ENCODE peak calls at places on chromosome 11, in five cellular contexts. G, N, V, A and U are unnamed samples.

GRCh38 chr11:66417000-66417399 is 3.8 kb upstream of the NPAS4 start:
- DNase-seq in G (no peak), N (no peak), V (no peak), A (no peak), U (no peak)

GRCh38 chr11:121090145-121090721 is 10.8 kb upstream of the TECTA start:
- DNase-seq in G (no peak), N (no peak), V (no peak), A (no peak), U (no peak)

GRCh38 chr11:123034587-123034986 is 27.3 kb downstream of the HSPA8 start:
- DNase-seq in G (no peak), N (no peak), V (no peak), A (no peak), U (no peak)

GRCh38 chr11:87156970-87157369 is 119.2 kb downstream of the TMEM135 start:
- DNase-seq in G (no peak), N (no peak), V (no peak), A (no peak), U (no peak)

GRCh38 chr11:60040109-60040508 is at the start of gene OOSP2:
- DNase-seq in G (no peak), N (no peak), V (no peak), A (no peak), U (no peak)

GRCh38 chr11:57704932-57705331 is 7.1 kb downstream of the MED19 start:
- DNase-seq in G (no peak), N (no peak), V (no peak), A (no peak), U (no peak)

GRCh38 chr11:1564535-1565172 is 7.4 kb downstream of the DUSP8 start:
- DNase-seq in G (peak; percentile 85), N (peak; percentile 42), V (peak; percentile 50), A (no peak), U (peak; percentile 93)

GRCh38 chr11:12457030-12457600 is 79.7 kb downstream of the PARVA start:
- DNase-seq in G (no peak), N (no peak), V (no peak), A (no peak), U (no peak)